ENCODE peak calls at places on chromosome 4, in four cellular contexts. T is H9, R is thoracic aorta, C is PC-9. G is an unnamed sample.

GRCh38 chr4:10762541-10762940 is 78.0 kb upstream of the CLNK start:
- DNase-seq in T (no peak), R (no peak), C (no peak), G (no peak)

GRCh38 chr4:39390603-39391002 is 16.1 kb upstream of the KLB start:
- DNase-seq in T (no peak), R (no peak), C (no peak), G (no peak)

GRCh38 chr4:158782539-158783360 is 13.9 kb downstream of the FNIP2 start:
- DNase-seq in T (no peak), R (no peak), C (no peak), G (no peak)

GRCh38 chr4:105551968-105552746 is at the start of gene ARHGEF38:
- DNase-seq in T (peak), R (no peak), C (peak), G (no peak)

GRCh38 chr4:37561803-37562207 is 124.4 kb downstream of the RELL1 start:
- DNase-seq in T (no peak), R (no peak), C (peak), G (no peak)

GRCh38 chr4:20248155-20248558 is 3.5 kb upstream of the SLIT2 start:
- DNase-seq in T (no peak), R (no peak), C (no peak), G (no peak)

GRCh38 chr4:138953962-138954371 is 61.6 kb upstream of the NOCT start:
- DNase-seq in T (no peak), R (no peak), C (peak), G (no peak)

GRCh38 chr4:112082954-112083586 is 62.2 kb upstream of the FAM241A start:
- DNase-seq in T (no peak), R (no peak), C (peak), G (no peak)

GRCh38 chr4:74682567-74683359 is 111.6 kb downstream of the BTC start:
- DNase-seq in T (peak), R (peak), C (peak), G (no peak)

GRCh38 chr4:81724925-81725329 is 253.2 kb upstream of the RASGEF1B start:
- DNase-seq in T (no peak), R (no peak), C (no peak), G (no peak)

GRCh38 chr4:94564252-94564651 is 112.5 kb downstream of the PDLIM5 start:
- DNase-seq in T (no peak), R (no peak), C (no peak), G (no peak)

GRCh38 chr4:85498068-85498733 is 23.3 kb downstream of the ARHGAP24 start:
- DNase-seq in T (no peak), R (no peak), C (peak), G (no peak)

GRCh38 chr4:184199780-184200179 is 17.9 kb downstream of the ENPP6 start:
- DNase-seq in T (no peak), R (no peak), C (no peak), G (no peak)

GRCh38 chr4:139776235-139776634 is 110.6 kb downstream of the MGST2 start:
- DNase-seq in T (no peak), R (no peak), C (no peak), G (no peak)

GRCh38 chr4:175147233-175147632 is 229.1 kb downstream of the ADAM29 start:
- DNase-seq in T (no peak), R (no peak), C (no peak), G (no peak)

GRCh38 chr4:87122252-87122651 is 98.2 kb downstream of the KLHL8 start:
- DNase-seq in T (no peak), R (no peak), C (no peak), G (no peak)

GRCh38 chr4:6472387-6473263 is at the start of gene PPP2R2C:
- DNase-seq in T (peak), R (no peak), C (no peak), G (no peak)

GRCh38 chr4:25862411-25863346 is at the start of gene SEL1L3:
- DNase-seq in T (peak), R (no peak), C (no peak), G (peak)

GRCh38 chr4:139085141-139085540 is 69.6 kb downstream of the NOCT start:
- DNase-seq in T (no peak), R (no peak), C (no peak), G (peak)

GRCh38 chr4:84167579-84167978 is 331.5 kb downstream of the NKX6-1 start:
- DNase-seq in T (peak), R (no peak), C (no peak), G (no peak)

GRCh38 chr4:140579278-140579677 is 10.5 kb upstream of the UCP1 start:
- DNase-seq in T (no peak), R (no peak), C (no peak), G (no peak)

GRCh38 chr4:176709417-176709816 is 83.3 kb downstream of the VEGFC start:
- DNase-seq in T (no peak), R (no peak), C (no peak), G (no peak)

GRCh38 chr4:89469930-89470375 is 162.4 kb upstream of the GPRIN3 start:
- DNase-seq in T (no peak), R (no peak), C (no peak), G (peak)

GRCh38 chr4:162498168-162498567 is 334.4 kb upstream of the FSTL5 start:
- DNase-seq in T (no peak), R (no peak), C (no peak), G (no peak)
- H3K27ac ChIP-seq in T (no peak), R (no peak), C (no peak), G (no peak)

GRCh38 chr4:55530167-55530566 is 16.5 kb downstream of the CLOCK start:
- DNase-seq in T (no peak), R (no peak), C (no peak), G (no peak)

GRCh38 chr4:55528495-55528894 is 18.2 kb downstream of the CLOCK start:
- DNase-seq in T (no peak), R (no peak), C (no peak), G (no peak)

GRCh38 chr4:55540271-55540670 is 6.4 kb downstream of the CLOCK start:
- DNase-seq in T (no peak), R (no peak), C (no peak), G (no peak)

DNA sequence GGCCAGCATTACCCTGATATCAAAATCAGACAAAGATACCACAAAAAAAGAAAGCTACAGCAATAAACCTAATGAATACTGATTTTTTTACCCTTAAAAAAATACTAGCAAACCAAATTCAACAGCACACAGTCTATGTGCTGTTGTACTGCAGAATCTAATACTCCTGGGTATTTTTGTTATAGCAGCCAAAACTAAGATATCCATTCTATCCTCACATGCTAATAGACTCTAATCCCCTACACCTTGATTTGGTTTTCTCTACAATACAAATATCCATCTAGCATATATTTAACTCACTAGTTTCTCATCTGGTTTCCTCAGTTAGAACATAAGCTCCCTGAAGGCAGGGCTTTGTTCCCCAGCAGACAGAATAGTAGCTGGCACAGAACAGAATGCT is 12.4 kb downstream of the CLOCK start:
- DNase-seq in T (no peak), R (no peak), C (no peak), G (no peak)
- H3K27ac ChIP-seq in T (no peak), R (no peak), C (no peak), G (no peak)

GRCh38 chr4:82909326-82909725 is 8.8 kb downstream of the THAP9 start:
- DNase-seq in T (no peak), R (no peak), C (no peak), G (no peak)
- H3K27ac ChIP-seq in T (no peak), R (no peak), C (no peak), G (no peak)

GRCh38 chr4:182955411-182955810 is 38.2 kb upstream of the DCTD start:
- DNase-seq in T (no peak), R (no peak), C (no peak), G (no peak)

DNA sequence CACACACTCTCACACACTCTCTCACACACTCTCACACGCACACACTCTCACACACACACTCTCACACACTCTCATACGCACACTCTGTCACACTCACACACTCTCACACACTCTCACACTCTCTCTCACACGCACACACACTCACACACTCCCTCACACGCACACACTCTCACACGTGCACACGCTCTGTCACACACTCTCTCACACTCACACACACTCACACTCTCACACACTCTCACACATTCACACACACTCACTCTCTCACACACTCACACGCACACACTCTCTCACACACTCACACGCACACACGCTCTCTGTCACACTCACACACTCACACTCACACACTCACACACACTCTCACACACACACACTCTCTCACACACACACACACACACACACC is 43.0 kb upstream of the DCTD start:
- DNase-seq in T (no peak), R (no peak), C (no peak), G (no peak)
- H3K27ac ChIP-seq in T (no peak), R (no peak), C (no peak), G (no peak)

GRCh38 chr4:150283689-150284088 is 205.4 kb downstream of the DCLK2 start:
- DNase-seq in T (no peak), R (no peak), C (no peak), G (no peak)

GRCh38 chr4:150278206-150278605 is 200.0 kb downstream of the DCLK2 start:
- DNase-seq in T (no peak), R (no peak), C (no peak), G (no peak)

GRCh38 chr4:150280081-150280950 is 202.1 kb downstream of the DCLK2 start:
- DNase-seq in T (no peak), R (no peak), C (peak), G (no peak)

GRCh38 chr4:150286656-150287055 is 208.4 kb downstream of the DCLK2 start:
- DNase-seq in T (no peak), R (no peak), C (no peak), G (no peak)

GRCh38 chr4:150280975-150281374 is 202.7 kb downstream of the DCLK2 start:
- DNase-seq in T (no peak), R (no peak), C (no peak), G (no peak)
- H3K27ac ChIP-seq in T (no peak), R (no peak), C (peak), G (no peak)

DNA sequence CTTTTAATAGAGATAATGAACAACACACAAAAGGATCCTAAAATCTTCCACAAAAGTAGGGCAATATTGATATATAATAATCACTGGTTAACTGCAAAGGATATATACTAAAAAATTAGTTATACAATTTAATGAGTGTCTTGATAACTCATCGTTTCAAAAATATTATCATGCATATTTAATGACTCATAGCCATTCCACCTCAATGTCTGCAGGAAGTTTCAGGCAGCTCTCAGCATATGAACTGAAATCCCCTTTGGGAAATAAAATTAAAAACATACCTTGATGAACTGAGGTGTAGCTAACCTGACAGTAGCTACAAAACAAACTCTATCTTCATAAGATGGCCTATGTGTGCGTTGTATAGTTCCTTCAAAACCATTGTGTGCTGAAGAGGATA is 62.9 kb downstream of the TMEM165 start:
- DNase-seq in T (no peak), R (no peak), C (no peak), G (no peak)
- H3K27ac ChIP-seq in T (no peak), R (no peak), C (no peak), G (no peak)

GRCh38 chr4:64895031-64895430 is 485.8 kb upstream of the TECRL start:
- DNase-seq in T (no peak), R (no peak), C (no peak), G (no peak)

GRCh38 chr4:64890131-64890710 is 481.0 kb upstream of the TECRL start:
- DNase-seq in T (no peak), R (no peak), C (no peak), G (no peak)
- H3K27ac ChIP-seq in T (no peak), R (no peak), C (no peak), G (no peak)

GRCh38 chr4:16025268-16025667 is 58.6 kb downstream of the PROM1 start:
- DNase-seq in T (no peak), R (no peak), C (no peak), G (no peak)

GRCh38 chr4:16026155-16026761 is 57.6 kb downstream of the PROM1 start:
- DNase-seq in T (no peak), R (no peak), C (no peak), G (peak)

GRCh38 chr4:16021804-16022560 is 59.0 kb upstream of the FGFBP2 start:
- DNase-seq in T (no peak), R (no peak), C (no peak), G (no peak)

GRCh38 chr4:16027114-16027513 is 56.7 kb downstream of the PROM1 start:
- DNase-seq in T (no peak), R (no peak), C (no peak), G (no peak)

DNA sequence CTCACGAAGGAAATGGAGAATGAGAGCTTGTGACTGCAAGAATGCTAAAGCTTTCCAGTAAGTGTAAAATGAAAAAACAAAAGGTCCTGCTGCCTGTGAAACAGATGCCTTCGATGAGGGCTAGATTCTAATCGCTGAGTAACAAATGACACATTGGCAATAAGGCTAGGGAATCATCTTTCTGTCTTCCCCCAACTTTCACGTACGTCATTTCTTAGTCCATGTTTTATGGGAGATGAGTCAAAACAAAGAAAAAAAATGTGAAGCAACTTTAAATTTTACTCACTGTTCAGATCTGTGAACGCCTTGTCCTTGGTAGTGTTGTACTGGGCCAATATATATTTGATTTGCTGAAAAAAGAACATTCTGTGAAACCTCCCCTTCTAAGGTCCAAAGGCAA is 59.8 kb downstream of the PROM1 start:
- DNase-seq in T (no peak), R (no peak), C (no peak), G (no peak)
- H3K27ac ChIP-seq in T (no peak), R (no peak), C (no peak), G (no peak)

G was measured in CD4-positive, CD25-positive, alpha-beta regulatory T cell.